ENCODE peak calls at places on chromosome 18, in four cellular contexts. Z is mammary epithelial cell, T is IMR-90, K is heart right ventricle. F is an unnamed sample.

GRCh38 chr18:78304199-78304826 is 675.3 kb upstream of the SALL3 start:
- DNase-seq in Z (no peak), T (no peak), K (no peak), F (no peak)

GRCh38 chr18:8871484-8871883 is 166.1 kb downstream of the MTCL1 start:
- DNase-seq in Z (peak), T (no peak), K (no peak), F (no peak)

GRCh38 chr18:29912351-29912750 is 1130.2 kb downstream of the DSC3 start:
- DNase-seq in Z (no peak), T (no peak), K (no peak), F (no peak)

GRCh38 chr18:36311026-36311570 is 13.6 kb downstream of the FHOD3 start:
- DNase-seq in Z (no peak), T (no peak), K (no peak), F (no peak)

GRCh38 chr18:23918395-23919032 is 96.0 kb upstream of the TTC39C start:
- DNase-seq in Z (no peak), T (peak), K (peak), F (peak)

GRCh38 chr18:64037812-64038414 is 68.0 kb downstream of the SERPINB8 start:
- DNase-seq in Z (peak), T (peak), K (no peak), F (no peak)

GRCh38 chr18:24019641-24020331 is 5.2 kb downstream of the TTC39C start:
- DNase-seq in Z (no peak), T (no peak), K (no peak), F (no peak)

GRCh38 chr18:40413160-40413559 is 1541.9 kb upstream of the PIK3C3 start:
- DNase-seq in Z (no peak), T (peak), K (no peak), F (peak)

GRCh38 chr18:62170857-62171256 is 16.0 kb downstream of the PIGN start:
- DNase-seq in Z (no peak), T (no peak), K (no peak), F (no peak)

GRCh38 chr18:908631-909621 is 4.3 kb downstream of the ADCYAP1 start:
- DNase-seq in Z (no peak), T (no peak), K (no peak), F (no peak)

GRCh38 chr18:10231220-10231619 is 223.2 kb upstream of the APCDD1 start:
- DNase-seq in Z (no peak), T (no peak), K (no peak), F (no peak)

GRCh38 chr18:49731860-49732311 is 81.4 kb downstream of the ACAA2 start:
- DNase-seq in Z (peak), T (no peak), K (no peak), F (no peak)

GRCh38 chr18:49733896-49734585 is 79.3 kb downstream of the ACAA2 start:
- DNase-seq in Z (no peak), T (no peak), K (no peak), F (no peak)

GRCh38 chr18:49734836-49735235 is 78.5 kb downstream of the ACAA2 start:
- DNase-seq in Z (no peak), T (no peak), K (no peak), F (no peak)

GRCh38 chr18:49731421-49731841 is 81.9 kb downstream of the ACAA2 start:
- DNase-seq in Z (peak), T (no peak), K (no peak), F (no peak)

GRCh38 chr18:49733321-49733720 is 80.0 kb downstream of the ACAA2 start:
- DNase-seq in Z (peak), T (peak), K (no peak), F (no peak)
- H3K27ac ChIP-seq in Z (no peak), T (no peak), K (no peak), F (no peak)

GRCh38 chr18:55735969-55736368 is 148.0 kb upstream of the TCF4 start:
- DNase-seq in Z (no peak), T (no peak), K (no peak), F (no peak)

GRCh38 chr18:55739488-55739887 is 151.5 kb upstream of the TCF4 start:
- DNase-seq in Z (no peak), T (no peak), K (no peak), F (no peak)

GRCh38 chr18:55738483-55739114 is 150.6 kb upstream of the TCF4 start:
- DNase-seq in Z (no peak), T (no peak), K (no peak), F (no peak)

GRCh38 chr18:55737266-55737665 is 149.3 kb upstream of the TCF4 start:
- DNase-seq in Z (no peak), T (no peak), K (no peak), F (no peak)

DNA sequence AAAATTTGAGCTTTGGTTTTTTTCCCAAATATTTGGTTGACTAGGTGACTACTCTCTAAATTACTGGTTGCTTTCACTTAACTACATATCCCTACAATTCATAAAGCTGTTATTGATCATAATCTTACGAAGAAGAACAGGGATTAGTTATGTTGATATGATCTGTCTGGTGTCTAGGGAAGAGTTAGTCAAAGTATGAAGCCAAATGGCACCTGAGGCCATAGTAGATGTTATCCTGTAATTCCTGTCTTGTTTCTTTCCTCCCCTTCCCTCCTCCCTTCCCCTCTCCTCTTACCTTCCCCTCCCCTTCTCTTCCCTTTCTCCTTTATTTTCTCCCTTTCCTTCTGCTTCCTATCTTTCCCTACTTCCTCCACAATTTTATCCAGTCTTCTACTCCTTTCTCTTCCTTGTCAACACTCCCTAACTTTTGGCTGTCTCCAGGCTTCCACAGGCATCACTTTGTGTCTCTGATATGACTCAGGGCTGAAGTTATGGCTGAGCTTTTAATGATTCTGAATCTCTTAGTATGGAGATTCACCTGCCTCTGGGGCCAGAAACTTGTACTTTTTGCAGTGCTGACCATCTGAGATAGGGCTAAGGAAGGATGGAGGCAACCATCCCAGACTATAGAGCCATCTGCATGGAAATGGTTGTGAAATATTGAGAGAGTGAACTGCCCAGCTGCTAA is 149.9 kb upstream of the TCF4 start:
- DNase-seq in Z (no peak), T (no peak), K (no peak), F (no peak)
- H3K27ac ChIP-seq in Z (no peak), T (no peak), K (no peak), F (no peak)

GRCh38 chr18:50875966-50876536 is 2.9 kb upstream of the ME2 start:
- DNase-seq in Z (no peak), T (no peak), K (no peak), F (no peak)

GRCh38 chr18:50869150-50869549 is 9.8 kb upstream of the ME2 start:
- DNase-seq in Z (no peak), T (no peak), K (no peak), F (no peak)

GRCh38 chr18:50870138-50870845 is 8.6 kb upstream of the ME2 start:
- DNase-seq in Z (peak), T (peak), K (no peak), F (no peak)

GRCh38 chr18:50866765-50867164 is 12.2 kb upstream of the ME2 start:
- DNase-seq in Z (no peak), T (no peak), K (no peak), F (no peak)

DNA sequence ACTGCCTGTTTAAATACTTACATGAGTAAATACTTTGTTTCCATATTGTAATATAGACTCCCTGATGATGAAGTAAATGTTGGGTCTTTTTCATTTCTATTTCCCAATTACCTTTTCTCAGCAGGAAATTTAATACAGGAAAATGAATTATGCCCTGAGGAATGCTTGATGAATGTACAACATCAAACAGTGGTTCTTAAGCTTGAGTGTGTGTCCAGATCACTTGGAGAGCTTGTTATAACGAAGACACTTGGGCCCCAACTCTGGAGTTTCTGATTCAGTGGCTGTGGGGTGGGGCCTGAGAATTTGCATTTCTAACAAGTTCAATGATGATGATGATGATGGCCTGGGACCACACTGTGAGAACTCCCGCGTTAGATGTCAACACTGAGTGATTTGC is 7.1 kb upstream of the ME2 start:
- DNase-seq in Z (peak), T (no peak), K (no peak), F (no peak)
- H3K27ac ChIP-seq in Z (no peak), T (no peak), K (no peak), F (no peak)

DNA sequence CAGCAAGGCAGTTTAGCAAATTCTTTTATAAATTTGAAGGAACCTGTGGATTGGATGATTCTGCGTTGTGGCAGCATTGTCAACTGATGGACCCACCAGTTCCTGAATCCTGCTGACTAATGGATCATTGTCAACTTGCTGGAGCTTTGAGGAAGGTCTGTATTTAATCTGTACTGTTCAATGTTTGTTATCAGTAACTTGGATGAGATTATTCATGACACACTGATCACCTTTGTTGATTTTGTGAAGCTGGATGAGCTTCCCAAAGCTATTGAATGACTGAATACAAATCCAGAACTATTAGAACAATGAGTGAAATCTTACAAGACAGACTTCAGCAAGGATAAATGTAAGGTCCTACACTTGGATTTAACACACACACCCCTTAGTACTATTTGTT is 101.3 kb downstream of the AQP4 start:
- DNase-seq in Z (no peak), T (no peak), K (no peak), F (no peak)
- H3K27ac ChIP-seq in Z (no peak), T (no peak), K (no peak), F (no peak)

GRCh38 chr18:56421641-56422040 is 216.8 kb downstream of the TXNL1 start:
- DNase-seq in Z (peak), T (no peak), K (no peak), F (no peak)
- H3K27ac ChIP-seq in Z (no peak), T (no peak), K (no peak), F (no peak)

DNA sequence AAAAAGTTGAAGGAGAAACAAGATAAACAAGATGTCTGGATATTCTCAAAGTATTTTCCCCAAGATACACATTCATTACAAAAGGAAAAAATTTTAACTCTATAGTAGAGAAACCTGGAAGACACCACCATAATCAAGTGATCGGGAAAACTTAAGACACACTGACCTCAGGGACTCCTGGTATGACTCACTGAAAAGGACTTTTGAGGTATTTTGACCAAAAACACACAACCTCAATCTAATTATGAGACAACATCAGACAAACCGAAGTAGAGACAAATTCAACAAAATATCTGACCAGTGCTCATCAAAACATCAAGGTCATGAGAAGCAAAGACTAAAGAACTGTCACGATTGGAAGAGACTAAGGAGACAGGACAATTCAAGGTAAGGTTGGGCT is 34.7 kb downstream of the LPIN2 start:
- DNase-seq in Z (no peak), T (no peak), K (no peak), F (no peak)
- H3K27ac ChIP-seq in Z (no peak), T (peak), K (peak), F (no peak)

GRCh38 chr18:58495634-58496033 is 133.3 kb downstream of the ALPK2 start:
- DNase-seq in Z (no peak), T (no peak), K (no peak), F (no peak)

GRCh38 chr18:58493070-58493469 is 135.8 kb downstream of the ALPK2 start:
- DNase-seq in Z (no peak), T (no peak), K (no peak), F (peak)

GRCh38 chr18:58491773-58492752 is 136.8 kb downstream of the ALPK2 start:
- DNase-seq in Z (no peak), T (no peak), K (no peak), F (no peak)

GRCh38 chr18:58495202-58495601 is 133.7 kb downstream of the ALPK2 start:
- DNase-seq in Z (no peak), T (peak), K (no peak), F (no peak)

GRCh38 chr18:58493516-58494253 is 135.2 kb downstream of the ALPK2 start:
- DNase-seq in Z (peak), T (peak), K (peak), F (peak)
- H3K27ac ChIP-seq in Z (no peak), T (no peak), K (peak), F (no peak)

DNA sequence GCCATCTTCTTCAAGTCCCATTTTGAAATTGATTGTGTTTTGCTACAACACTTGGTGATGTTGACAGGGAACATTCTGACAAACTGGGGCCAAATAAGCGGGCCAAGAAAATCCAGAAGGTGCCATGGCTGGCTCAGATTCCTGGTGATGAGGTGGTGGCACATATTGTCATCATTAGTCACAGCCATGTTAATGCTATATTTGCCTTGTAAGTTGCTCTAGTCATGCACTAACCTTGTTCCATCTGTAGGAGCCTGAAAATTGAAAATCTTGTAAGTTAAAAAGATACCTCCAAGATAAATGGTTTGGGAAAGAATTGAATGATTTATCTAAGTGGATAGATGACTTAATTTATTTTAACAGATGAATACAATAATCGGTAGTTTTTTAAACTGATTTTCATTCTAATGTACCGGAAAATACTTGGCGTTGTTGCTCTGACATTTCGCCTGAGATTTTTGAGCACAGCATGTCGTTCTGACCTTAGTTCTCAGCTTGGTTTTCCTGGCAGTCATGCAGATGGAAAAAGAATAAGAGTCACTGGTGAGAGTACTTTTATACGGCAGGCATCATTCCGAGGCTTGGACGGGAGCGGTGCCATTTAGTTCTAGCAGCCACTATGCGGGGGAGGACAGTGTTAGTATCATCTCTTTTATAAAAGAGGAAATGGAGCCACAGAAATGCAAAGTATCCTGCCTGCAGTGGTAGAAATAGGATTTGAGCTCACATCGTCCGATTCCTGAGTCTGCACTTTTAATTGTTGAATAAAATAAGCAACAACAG is 133.9 kb downstream of the ZNF532 start:
- DNase-seq in Z (peak), T (peak), K (peak), F (peak)
- H3K27ac ChIP-seq in Z (peak), T (peak), K (peak), F (no peak)

DNA sequence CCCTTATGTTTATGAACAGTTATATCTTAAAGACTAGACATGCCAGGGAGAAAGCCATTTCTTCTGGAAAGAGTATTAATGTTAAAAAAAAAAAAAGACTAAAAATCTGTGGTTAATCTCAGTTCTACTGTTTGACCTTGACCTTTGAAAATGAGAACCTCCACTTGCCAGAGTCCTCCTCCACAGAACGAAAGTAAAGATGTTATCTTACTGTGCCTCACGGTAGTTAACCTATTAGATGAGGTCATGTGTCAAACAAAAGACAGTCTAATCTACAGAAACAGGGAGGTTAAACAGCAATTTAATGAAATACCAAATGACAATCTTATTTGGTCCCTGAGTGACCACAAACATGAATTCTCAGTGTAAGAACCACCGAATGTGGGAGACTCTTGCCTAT is 51.2 kb downstream of the SLC14A2 start:
- DNase-seq in Z (no peak), T (no peak), K (no peak), F (no peak)
- H3K27ac ChIP-seq in Z (no peak), T (no peak), K (no peak), F (no peak)

GRCh38 chr18:12862467-12862866 is 21.6 kb downstream of the PTPN2 start:
- DNase-seq in Z (peak), T (no peak), K (no peak), F (no peak)
- H3K27ac ChIP-seq in Z (peak), T (no peak), K (no peak), F (no peak)